ENCODE peak calls at places on chromosomes 16 and 17, in five cellular contexts. I, X, F, Q and G are unnamed samples.

GRCh38 chr16:65572156-65572555 is 450.3 kb upstream of the CDH11 start:
- DNase-seq in F (no peak), X (no peak), Q (peak), I (no peak), G (no peak)

GRCh38 chr17:50109785-50110184 is 14.6 kb downstream of the PDK2 start:
- DNase-seq in Q (no peak), I (no peak), X (no peak), F (no peak), G (no peak)

GRCh38 chr17:54968954-54969400 is 412 bp downstream of the STXBP4 start:
- DNase-seq in F (no peak), I (no peak), Q (peak), X (no peak), G (no peak)

GRCh38 chr16:57462209-57462977 is at the start of gene POLR2C:
- DNase-seq in F (peak), I (peak), Q (peak), X (peak), G (peak)

GRCh38 chr16:49605536-49606241 is 232.1 kb downstream of the C16orf78 start:
- DNase-seq in X (no peak), F (no peak), Q (no peak), I (no peak), G (no peak)

GRCh38 chr17:71740866-71741265 is 380.0 kb upstream of the SOX9 start:
- DNase-seq in F (no peak), I (no peak), Q (no peak), X (no peak), G (no peak)

GRCh38 chr16:85360323-85361277 is 248.3 kb upstream of the CIBAR2 start:
- DNase-seq in Q (no peak), F (no peak), I (no peak), X (peak), G (no peak)

GRCh38 chr16:68517606-68518161 is 21.4 kb upstream of the ZFP90 start:
- DNase-seq in X (no peak), Q (no peak), I (no peak), F (no peak), G (no peak)

GRCh38 chr16:63742150-63742549 is 1379.7 kb downstream of the CDH11 start:
- DNase-seq in X (no peak), F (no peak), I (no peak), Q (no peak), G (no peak)

GRCh38 chr17:82950525-82951102 is 110.8 kb upstream of the ZNF750 start:
- DNase-seq in F (peak), Q (no peak), X (no peak), I (no peak), G (no peak)

GRCh38 chr17:63116967-63117366 is 150.9 kb downstream of the TANC2 start:
- DNase-seq in Q (peak), F (no peak), I (no peak), X (peak), G (no peak)

GRCh38 chr17:46832945-46833839 is 14.7 kb upstream of the WNT3 start:
- DNase-seq in F (no peak), I (peak), X (peak), Q (peak), G (no peak)

GRCh38 chr16:2846511-2847310 is 11.3 kb downstream of the PRSS22 start:
- DNase-seq in I (no peak), X (no peak), Q (peak), F (no peak), G (no peak)

GRCh38 chr17:17484451-17484899 is 7.7 kb downstream of the MED9 start:
- DNase-seq in I (no peak), Q (no peak), X (no peak), F (no peak), G (no peak)

GRCh38 chr17:44844390-44844830 is 3.3 kb upstream of the HIGD1B start:
- DNase-seq in X (no peak), F (no peak), I (no peak), Q (no peak), G (no peak)

GRCh38 chr17:5644065-5644464 is 59.8 kb upstream of the NLRP1 start:
- DNase-seq in I (no peak), X (no peak), F (no peak), Q (no peak), G (no peak)

GRCh38 chr17:65936013-65936412 is 255.9 kb downstream of the CEP112 start:
- DNase-seq in Q (peak), F (no peak), I (no peak), X (no peak), G (no peak)

GRCh38 chr17:13485327-13485726 is 116.4 kb downstream of the HS3ST3A1 start:
- DNase-seq in F (no peak), X (no peak), I (no peak), Q (no peak), G (no peak)

GRCh38 chr16:73233423-73233762 is 185.5 kb upstream of the ZFHX3 start:
- DNase-seq in I (no peak), Q (no peak), F (no peak), X (no peak), G (no peak)

GRCh38 chr17:33674685-33675084 is 381.6 kb upstream of the ASIC2 start:
- DNase-seq in X (peak), Q (peak), F (no peak), I (peak), G (no peak)

GRCh38 chr17:3911271-3912053 is 4.8 kb downstream of the P2RX1 start:
- DNase-seq in Q (no peak), I (peak), F (no peak), X (no peak), G (no peak)

GRCh38 chr17:8448310-8448709 is 12.6 kb downstream of the NDEL1 start:
- DNase-seq in X (no peak), F (no peak), Q (no peak), I (no peak), G (no peak)

GRCh38 chr17:15261063-15261817 is 3.9 kb downstream of the PMP22 start:
- DNase-seq in Q (peak), X (no peak), I (peak), F (no peak), G (no peak)

GRCh38 chr17:81549031-81549557 is 3.1 kb downstream of the FAAP100 start:
- DNase-seq in Q (no peak), X (no peak), F (peak), I (peak), G (no peak)

GRCh38 chr17:29005936-29006438 is at the start of gene SEZ6:
- DNase-seq in Q (peak), X (peak), F (peak), I (peak), G (peak)

GRCh38 chr17:69710926-69711325 is 296.4 kb downstream of the MAP2K6 start:
- DNase-seq in Q (no peak), I (no peak), X (no peak), F (no peak), G (no peak)

GRCh38 chr17:7483238-7484066 is 714 bp upstream of the POLR2A start:
- DNase-seq in Q (peak), I (peak), X (peak), F (peak), G (peak)

GRCh38 chr17:40857535-40857934 is 9.5 kb downstream of the KRT12 start:
- DNase-seq in X (no peak), Q (peak), F (no peak), I (no peak), G (no peak)

GRCh38 chr17:38606646-38607611 is 1.2 kb upstream of the SRCIN1 start:
- DNase-seq in Q (no peak), F (peak), X (no peak), I (peak), G (no peak)

GRCh38 chr16:2719328-2720062 is 529 bp downstream of the PRSS27 start:
- DNase-seq in X (no peak), Q (no peak), I (no peak), F (no peak), G (no peak)

GRCh38 chr16:11586856-11587642 is at the start of gene LITAF:
- DNase-seq in F (peak), X (peak), I (peak), Q (peak), G (peak)

GRCh38 chr17:38327936-38328335 is 15.8 kb downstream of the GPR179 start:
- DNase-seq in F (no peak), X (no peak), I (no peak), Q (no peak), G (no peak)

GRCh38 chr17:83083368-83084201 is 4.2 kb downstream of the METRNL start:
- DNase-seq in F (no peak), Q (peak), X (no peak), I (no peak), G (peak)

GRCh38 chr16:85048921-85049562 is 21.4 kb downstream of the KIAA0513 start:
- DNase-seq in F (no peak), Q (no peak), X (no peak), I (peak), G (no peak)

GRCh38 chr16:27301236-27301861 is 12.4 kb upstream of the IL4R start:
- DNase-seq in F (no peak), Q (no peak), X (no peak), I (no peak), G (no peak)